ENCODE peak calls at places on chromosomes 12 and 14, in five cellular contexts. X is A549, P is osteoblast, E is adrenal gland, G is foreskin fibroblast. C is an unnamed sample.

GRCh38 chr12:4809013-4809448 is 88.8 kb downstream of the GALNT8 start:
- DNase-seq in X (no peak), P (no peak), E (peak), G (no peak), C (no peak)

GRCh38 chr14:90610641-90611040 is 205.6 kb downstream of the TTC7B start:
- DNase-seq in X (no peak), P (no peak), E (no peak), G (no peak), C (no peak)

GRCh38 chr12:29088611-29089219 is 60.4 kb upstream of the FAR2 start:
- DNase-seq in X (peak), P (peak), E (no peak), G (no peak), C (peak)

GRCh38 chr12:66176525-66176924 is 6.7 kb upstream of the TMBIM4 start:
- DNase-seq in X (no peak), P (no peak), E (no peak), G (no peak), C (no peak)

GRCh38 chr12:96810057-96810456 is 97.0 kb upstream of the NEDD1 start:
- DNase-seq in X (no peak), P (no peak), E (no peak), G (no peak), C (no peak)

GRCh38 chr12:92503977-92504966 is 198.5 kb upstream of the PLEKHG7 start:
- DNase-seq in X (no peak), P (no peak), E (no peak), G (no peak), C (no peak)

GRCh38 chr14:50344116-50344775 is 32.1 kb downstream of the DMAC2L start:
- DNase-seq in X (no peak), P (no peak), E (no peak), G (no peak), C (no peak)

GRCh38 chr12:32780111-32780510 is 24.4 kb upstream of the YARS2 start:
- DNase-seq in X (no peak), P (no peak), E (no peak), G (no peak), C (no peak)

GRCh38 chr14:51398898-51399297 is 158.9 kb downstream of the TMX1 start:
- DNase-seq in X (peak), P (peak), E (no peak), G (peak), C (no peak)

GRCh38 chr12:94151577-94151976 is 3.2 kb downstream of the PLXNC1 start:
- DNase-seq in X (no peak), P (no peak), E (no peak), G (no peak), C (no peak)

GRCh38 chr12:110741795-110742717 is 635 bp downstream of the PPP1CC start:
- DNase-seq in X (no peak), P (peak), E (no peak), G (no peak), C (peak)

GRCh38 chr12:84502907-84503787 is 409.5 kb downstream of the SLC6A15 start:
- DNase-seq in X (peak), P (peak), E (peak), G (peak), C (peak)

GRCh38 chr12:120540445-120540844 is 6.3 kb downstream of the RNF10 start:
- DNase-seq in X (no peak), P (peak), E (no peak), G (no peak), C (no peak)

GRCh38 chr12:46386877-46387629 is 14.5 kb upstream of the SLC38A2 start:
- DNase-seq in X (no peak), P (no peak), E (no peak), G (peak), C (no peak)

GRCh38 chr14:61485670-61486069 is 164.3 kb downstream of the PRKCH start:
- DNase-seq in X (no peak), P (no peak), E (no peak), G (no peak), C (no peak)

GRCh38 chr14:51967521-51967920 is 21.8 kb upstream of the RTRAF start:
- DNase-seq in X (no peak), P (no peak), E (no peak), G (no peak), C (no peak)

GRCh38 chr14:105322791-105323556 is 8.4 kb downstream of the PACS2 start:
- DNase-seq in X (no peak), P (peak), E (no peak), G (no peak), C (no peak)

GRCh38 chr14:87640553-87640952 is 352.4 kb downstream of the GALC start:
- DNase-seq in X (no peak), P (no peak), E (no peak), G (no peak), C (no peak)

GRCh38 chr12:11881835-11882234 is 188.9 kb upstream of the BCL2L14 start:
- DNase-seq in X (no peak), P (no peak), E (no peak), G (no peak), C (no peak)

GRCh38 chr12:105611340-105611739 is 280.8 kb downstream of the C12orf75 start:
- DNase-seq in X (no peak), P (no peak), E (no peak), G (no peak), C (no peak)

GRCh38 chr12:84789184-84789583 is 123.4 kb downstream of the SLC6A15 start:
- DNase-seq in X (no peak), P (no peak), E (no peak), G (peak), C (no peak)

GRCh38 chr12:4037747-4038312 is 164.6 kb upstream of the PARP11 start:
- DNase-seq in X (peak), P (peak), E (peak), G (no peak), C (peak)

GRCh38 chr12:95143784-95144205 is 70.4 kb upstream of the NR2C1 start:
- DNase-seq in X (no peak), P (no peak), E (no peak), G (no peak), C (no peak)

GRCh38 chr12:13362260-13362841 is 165.8 kb downstream of the EMP1 start:
- DNase-seq in X (peak), P (peak), E (peak), G (peak), C (peak)

GRCh38 chr12:105522166-105522825 is 191.8 kb downstream of the C12orf75 start:
- DNase-seq in X (no peak), P (no peak), E (no peak), G (peak), C (no peak)

GRCh38 chr12:41011939-41012338 is 176.2 kb upstream of the PDZRN4 start:
- DNase-seq in X (no peak), P (no peak), E (no peak), G (no peak), C (peak)

GRCh38 chr12:55966408-55967281 is at the start of gene CDK2:
- DNase-seq in X (peak), P (peak), E (peak), G (peak), C (peak)

GRCh38 chr12:7127916-7128626 is 618 bp downstream of the RBP5 start:
- DNase-seq in X (no peak), P (no peak), E (no peak), G (no peak), C (no peak)

GRCh38 chr12:88575361-88575959 is 4.8 kb downstream of the KITLG start:
- DNase-seq in X (no peak), P (no peak), E (no peak), G (no peak), C (no peak)

GRCh38 chr12:131010376-131011131 is 56.8 kb downstream of the ADGRD1 start:
- DNase-seq in X (no peak), P (peak), E (no peak), G (no peak), C (no peak)

GRCh38 chr12:23944067-23944466 is 5.4 kb downstream of the SOX5 start:
- DNase-seq in X (no peak), P (no peak), E (no peak), G (no peak), C (no peak)

GRCh38 chr12:23947395-23947794 is 2.1 kb downstream of the SOX5 start:
- DNase-seq in X (no peak), P (no peak), E (no peak), G (no peak), C (no peak)

GRCh38 chr12:23949212-23950010 is at the start of gene SOX5:
- DNase-seq in X (no peak), P (peak), E (peak), G (no peak), C (peak)

GRCh38 chr12:23941780-23942179 is 7.7 kb downstream of the SOX5 start:
- DNase-seq in X (no peak), P (no peak), E (no peak), G (no peak), C (no peak)

GRCh38 chr12:23945249-23945648 is 4.2 kb downstream of the SOX5 start:
- DNase-seq in X (no peak), P (no peak), E (no peak), G (no peak), C (peak)
- H3K4me3 ChIP-seq in X (no peak), P (no peak), E (no peak), G (no peak), C (no peak)

DNA sequence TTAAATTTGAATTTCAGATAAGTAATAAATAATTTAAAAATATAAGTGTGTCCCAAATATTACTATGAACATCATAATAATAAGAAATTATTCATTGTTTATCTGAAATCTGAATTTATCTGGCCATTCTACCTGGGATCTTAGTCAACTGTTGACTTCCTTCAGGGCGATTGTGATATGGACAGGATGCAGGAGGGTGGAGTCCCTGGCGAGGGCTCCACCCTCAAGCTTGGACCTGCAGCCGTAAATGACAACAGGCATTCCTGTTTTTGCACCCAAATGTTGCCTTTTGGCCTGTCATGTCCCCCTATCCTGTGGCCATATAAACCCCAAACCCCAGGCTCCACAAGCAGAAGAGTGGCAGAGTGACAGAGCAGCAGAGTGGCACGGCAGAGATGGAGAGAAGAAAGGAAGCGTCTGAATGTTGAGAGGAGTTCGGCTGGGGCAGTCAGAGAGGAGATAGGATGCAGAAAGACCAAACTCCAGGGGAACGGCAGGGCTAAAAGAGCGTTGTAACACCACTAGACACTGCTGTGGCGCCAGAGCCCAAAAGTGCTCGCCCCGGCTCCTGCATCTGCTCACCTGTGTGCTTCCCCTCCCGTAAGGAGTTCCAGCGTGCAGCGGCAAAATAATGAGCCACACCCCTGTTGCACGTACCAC is 39.4 kb upstream of the FUT8 start:
- DNase-seq in X (no peak), P (peak), E (no peak), G (no peak), C (no peak)
- H3K4me3 ChIP-seq in X (no peak), P (peak), E (no peak), G (no peak), C (no peak)

GRCh38 chr12:112964915-112965314 is 13.4 kb upstream of the OAS2 start:
- DNase-seq in X (no peak), P (no peak), E (no peak), G (no peak), C (no peak)
- H3K4me3 ChIP-seq in X (no peak), P (no peak), E (no peak), G (no peak), C (no peak)

GRCh38 chr12:121793836-121794531 is 496 bp upstream of the RHOF start:
- DNase-seq in X (peak), P (peak), E (peak), G (peak), C (peak)

GRCh38 chr12:121794532-121795028 is 1.1 kb upstream of the RHOF start:
- DNase-seq in X (no peak), P (peak), E (peak), G (no peak), C (no peak)

GRCh38 chr12:121793501-121793835 is at the start of gene RHOF:
- DNase-seq in X (no peak), P (peak), E (peak), G (no peak), C (peak)

GRCh38 chr12:121796855-121797751 is 3.6 kb upstream of the RHOF start:
- DNase-seq in X (peak), P (peak), E (peak), G (peak), C (peak)

DNA sequence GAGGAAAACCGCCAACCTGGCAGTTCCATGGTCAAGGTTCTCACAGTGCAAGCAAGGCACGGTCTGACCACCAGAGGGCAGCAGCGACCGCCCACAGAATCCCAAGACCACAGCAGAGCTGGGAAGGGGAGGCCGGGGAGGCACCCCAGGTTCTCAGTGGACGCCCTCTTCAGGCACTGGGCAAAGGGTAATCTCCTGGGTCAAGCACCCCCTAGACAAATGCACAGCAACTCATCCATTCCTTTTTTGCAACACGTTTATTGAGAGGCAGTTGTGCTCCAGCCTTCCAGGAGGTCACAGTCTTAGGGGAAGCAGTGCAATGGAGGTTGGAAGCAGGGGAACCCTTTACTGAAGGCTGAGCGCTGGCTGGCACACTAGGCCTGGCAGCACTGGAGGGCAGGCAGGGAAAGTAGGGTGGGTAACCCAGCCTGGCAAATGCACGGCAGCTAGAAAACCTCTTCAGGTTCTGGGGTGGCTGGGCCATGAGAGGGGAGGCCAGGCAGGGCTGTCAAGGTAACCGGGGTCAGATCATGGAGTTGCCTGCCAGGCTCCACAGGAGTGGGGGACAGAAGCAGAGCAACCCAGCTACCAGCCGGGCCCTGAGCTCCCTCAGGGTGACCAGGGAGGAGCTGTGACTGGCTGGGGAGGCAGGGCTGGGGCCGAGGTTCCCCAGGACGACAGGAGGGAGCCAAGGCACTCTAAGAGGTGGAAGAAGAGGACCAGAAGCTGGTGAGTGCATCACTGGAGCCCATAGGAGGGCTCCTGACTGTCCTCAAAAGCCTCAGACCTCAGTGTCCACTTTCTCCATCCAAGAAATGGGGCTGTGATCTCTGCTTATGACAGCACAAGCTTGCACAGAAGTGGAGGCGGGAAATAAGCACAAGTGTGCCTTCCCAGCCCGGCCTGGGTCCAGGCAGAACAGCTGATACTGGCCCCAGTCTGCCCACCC is 1.8 kb upstream of the RHOF start:
- DNase-seq in X (peak), P (peak), E (peak), G (peak), C (peak)
- H3K4me3 ChIP-seq in X (peak), P (peak), E (no peak), G (no peak), C (peak)

DNA sequence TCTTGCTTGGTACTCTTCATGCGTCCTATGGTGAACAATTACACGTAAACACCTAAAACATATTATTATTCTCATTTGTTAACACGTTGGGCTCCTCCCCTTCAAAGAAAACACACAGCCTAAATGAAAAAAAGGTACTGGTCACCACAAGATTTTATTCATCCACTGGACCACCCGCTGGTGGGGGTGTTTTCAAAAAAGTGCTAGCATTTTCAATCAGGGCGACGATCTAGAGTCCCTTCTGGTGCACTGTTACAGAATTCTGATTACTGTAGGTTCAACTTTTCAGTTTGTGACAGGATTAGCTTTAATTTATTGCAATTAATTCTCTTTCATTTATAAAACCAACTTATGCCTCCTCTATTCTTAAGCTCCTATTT is 465 bp downstream of the MAGOHB start:
- DNase-seq in X (no peak), P (no peak), E (no peak), G (no peak), C (no peak)
- H3K4me3 ChIP-seq in X (peak), P (peak), E (peak), G (peak), C (peak)

GRCh38 chr14:100031506-100032281 is 33.5 kb upstream of the EVL start:
- DNase-seq in X (peak), P (peak), E (peak), G (peak), C (no peak)
- H3K4me3 ChIP-seq in X (peak), P (peak), E (no peak), G (peak), C (no peak)

GRCh38 chr12:102298022-102298421 is 100.4 kb upstream of the PMCH start:
- DNase-seq in X (no peak), P (no peak), E (no peak), G (no peak), C (no peak)
- H3K4me3 ChIP-seq in X (no peak), P (no peak), E (no peak), G (no peak), C (no peak)

DNA sequence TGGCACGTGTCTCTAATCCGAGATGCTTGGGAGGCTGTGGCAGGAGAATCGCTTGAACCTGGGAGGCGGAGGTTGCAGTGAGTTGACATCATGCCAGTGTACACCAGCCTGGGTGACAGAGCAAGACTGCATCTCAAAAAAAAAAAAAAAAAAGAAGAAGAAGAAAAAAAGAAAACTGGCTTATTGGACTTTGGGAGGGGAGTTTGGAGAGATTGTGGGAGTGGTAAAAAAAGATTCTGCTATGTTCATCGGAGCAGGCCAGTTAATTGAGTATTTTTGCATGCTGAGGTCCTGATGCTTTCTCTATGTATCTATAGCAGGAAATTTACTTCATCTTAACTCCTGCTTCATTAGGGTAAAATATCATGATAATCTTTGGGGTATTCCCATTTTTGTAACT is 11.6 kb downstream of the CNOT2 start:
- DNase-seq in X (no peak), P (no peak), E (no peak), G (no peak), C (no peak)
- H3K4me3 ChIP-seq in X (no peak), P (peak), E (no peak), G (no peak), C (no peak)

DNA sequence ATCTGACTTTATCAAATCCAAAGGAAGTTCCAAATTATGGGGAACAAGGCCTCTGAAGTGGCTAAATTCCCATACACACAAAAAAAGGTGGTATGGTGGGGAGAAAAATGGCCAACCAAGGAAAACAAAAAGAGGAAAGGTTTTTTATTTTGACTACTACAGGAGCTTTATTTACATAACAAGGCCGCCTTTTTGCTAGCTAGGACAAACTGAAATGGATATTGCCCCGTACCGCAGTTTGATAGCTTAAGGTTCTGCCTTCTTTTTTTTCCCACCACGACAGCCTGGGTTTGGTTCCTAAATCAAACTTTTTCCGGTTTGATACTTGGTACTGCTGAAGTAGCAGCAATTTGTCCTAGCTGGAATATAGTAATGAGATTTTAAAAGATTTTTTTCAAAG is 66.8 kb downstream of the COX16 start:
- DNase-seq in X (no peak), P (no peak), E (no peak), G (no peak), C (no peak)
- H3K4me3 ChIP-seq in X (no peak), P (no peak), E (no peak), G (no peak), C (no peak)

DNA sequence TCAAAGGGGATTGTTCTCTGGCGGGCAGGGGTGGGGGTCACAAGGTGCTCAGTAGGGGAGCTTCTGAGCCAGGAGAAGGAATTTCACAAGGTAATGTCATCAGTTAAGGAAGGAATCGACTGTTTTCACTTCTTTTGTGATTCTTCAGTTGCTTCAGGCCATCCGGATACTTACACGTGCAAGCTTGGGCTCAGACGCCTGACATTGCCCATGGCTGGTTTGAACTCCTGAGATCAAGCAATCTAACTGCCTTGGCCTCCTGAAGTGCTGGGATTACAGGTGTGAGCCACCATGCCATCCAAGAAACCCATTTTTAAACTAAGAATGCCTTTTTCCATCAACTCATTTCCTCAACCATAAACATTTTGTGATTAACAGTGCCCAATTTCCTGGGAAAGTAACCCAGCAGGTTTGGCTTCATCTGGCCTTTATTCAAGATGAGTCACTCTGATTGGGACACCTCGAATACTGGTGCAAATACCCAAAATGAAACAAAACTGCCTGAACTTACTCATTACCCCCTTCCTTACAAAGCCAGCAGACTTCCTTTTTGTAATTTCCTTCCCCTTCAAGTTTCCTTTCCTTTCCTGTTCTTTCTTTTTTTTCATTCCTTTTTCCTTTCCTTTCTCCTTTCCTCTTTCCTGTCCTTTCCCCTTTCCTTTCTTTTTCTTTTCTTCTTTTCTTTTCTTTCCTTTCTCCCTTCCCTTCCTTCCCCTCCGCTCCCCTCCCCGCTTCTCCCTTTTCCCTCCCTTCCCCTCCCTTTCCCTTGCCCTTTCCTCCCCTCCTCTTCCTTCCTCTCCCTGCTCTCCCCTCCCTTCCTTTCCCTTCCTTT is 10.2 kb upstream of the RNASE10 start:
- DNase-seq in X (no peak), P (no peak), E (no peak), G (peak), C (no peak)
- H3K4me3 ChIP-seq in X (no peak), P (no peak), E (no peak), G (no peak), C (no peak)

C was measured in HAP-1.